ENCODE peak calls at places on chromosomes 2 and 18, in eight cellular contexts. W, S, L, A, I, R, P and Q are unnamed samples.

GRCh38 chr2:7272180-7272579 is 355.0 kb downstream of the RNF144A start:
- DNase-seq in L (no peak), P (no peak), R (peak; percentile 4), W (peak; percentile 35), I (no peak), S (peak; percentile 18), A (no peak), Q (no peak)

GRCh38 chr18:10787293-10787901 is 261.6 kb downstream of the NAPG start:
- DNase-seq in R (peak; percentile 80), L (peak; percentile 79), A (peak; percentile 81), P (peak; percentile 83), S (peak; percentile 79), I (peak; percentile 92), W (peak; percentile 65), Q (peak; percentile 5)

GRCh38 chr2:7269993-7270392 is 352.8 kb downstream of the RNF144A start:
- DNase-seq in W (no peak), S (peak; percentile 99), I (no peak), A (no peak), L (no peak), R (no peak), P (no peak), Q (no peak)

GRCh38 chr2:241271641-241272297 is 43.7 kb downstream of the HDLBP start:
- DNase-seq in A (peak; percentile 48), W (peak; percentile 91), P (peak; percentile 90), L (peak; percentile 91), I (peak; percentile 77), R (peak; percentile 79), S (peak; percentile 44), Q (peak; percentile 77)

GRCh38 chr18:36534154-36534688 is 236.7 kb downstream of the FHOD3 start:
- DNase-seq in R (no peak), W (peak; percentile 34), L (no peak), S (no peak), I (no peak), A (peak; percentile 24), P (no peak), Q (no peak)

GRCh38 chr18:75109819-75110218 is 99.1 kb downstream of the PTGR3 start:
- DNase-seq in A (no peak), P (no peak), S (no peak), R (no peak), W (no peak), I (no peak), L (no peak), Q (no peak)

GRCh38 chr2:46315103-46315890 is 18.1 kb downstream of the EPAS1 start:
- DNase-seq in L (peak; percentile 89), P (peak; percentile 98), I (peak; percentile 74), W (peak; percentile 91), A (no peak), R (peak; percentile 95), S (no peak), Q (peak; percentile 98)

GRCh38 chr2:217853301-217853881 is 149.4 kb downstream of the TNS1 start:
- DNase-seq in R (peak; percentile 69), I (no peak), A (no peak), S (no peak), L (peak; percentile 70), P (peak; percentile 55), W (peak; percentile 84), Q (no peak)

GRCh38 chr18:48949606-48950535 is 894 bp downstream of the SMAD7 start:
- DNase-seq in A (peak; percentile 72), R (peak; percentile 60), W (no peak), S (peak; percentile 48), I (peak; percentile 49), L (peak; percentile 63), P (no peak), Q (no peak)

GRCh38 chr18:24197412-24197811 is 58.5 kb downstream of the CABYR start:
- DNase-seq in A (no peak), S (no peak), W (no peak), P (no peak), R (no peak), L (no peak), I (no peak), Q (no peak)

GRCh38 chr18:3983351-3983969 is 471.6 kb downstream of the DLGAP1 start:
- DNase-seq in R (peak; percentile 91), W (peak; percentile 51), S (no peak), I (no peak), L (no peak), A (no peak), P (no peak), Q (peak; percentile 84)

GRCh38 chr2:107775171-107775570 is 51.5 kb upstream of the RGPD4 start:
- DNase-seq in W (no peak), I (no peak), P (no peak), L (no peak), R (no peak), S (no peak), A (no peak), Q (no peak)

GRCh38 chr2:61671561-61672315 is 133.6 kb upstream of the XPO1 start:
- DNase-seq in A (no peak), L (no peak), W (no peak), S (no peak), I (no peak), R (no peak), P (no peak), Q (no peak)

GRCh38 chr2:200761168-200761715 is 50.5 kb upstream of the BZW1 start:
- DNase-seq in W (peak; percentile 55), A (no peak), S (no peak), P (no peak), L (no peak), R (peak; percentile 58), I (no peak), Q (no peak)

GRCh38 chr2:145631561-145631960 is 1111.6 kb upstream of the ZEB2 start:
- DNase-seq in R (peak; percentile 35), L (no peak), P (no peak), I (no peak), W (peak; percentile 7), A (no peak), S (no peak), Q (no peak)

GRCh38 chr2:43230981-43231827 is 4.8 kb upstream of the ZFP36L2 start:
- DNase-seq in R (no peak), S (no peak), A (peak; percentile 30), P (no peak), I (no peak), L (no peak), W (no peak), Q (no peak)

GRCh38 chr18:51301376-51301775 is 103.9 kb upstream of the MEX3C start:
- DNase-seq in P (no peak), W (no peak), I (no peak), A (no peak), R (no peak), L (no peak), S (no peak), Q (no peak)

GRCh38 chr2:176669398-176670174 is 400.3 kb downstream of the MTX2 start:
- DNase-seq in P (no peak), A (no peak), S (no peak), I (no peak), R (no peak), L (no peak), W (peak; percentile 11), Q (no peak)

GRCh38 chr2:151947524-151948165 is 119.4 kb upstream of the ARL5A start:
- DNase-seq in A (no peak), S (no peak), I (no peak), R (no peak), W (peak; percentile 33), P (peak; percentile 35), L (no peak), Q (no peak)

GRCh38 chr18:9998330-9998729 is 84.5 kb downstream of the VAPA start:
- DNase-seq in S (no peak), P (no peak), A (no peak), W (no peak), L (no peak), I (no peak), R (no peak), Q (no peak)

GRCh38 chr2:1653956-1654695 is 90.2 kb downstream of the PXDN start:
- DNase-seq in I (no peak), A (no peak), W (peak; percentile 54), L (peak; percentile 11), R (peak; percentile 87), S (no peak), P (peak; percentile 20), Q (no peak)

GRCh38 chr18:77316641-77317040 is 67.0 kb downstream of the GALR1 start:
- DNase-seq in W (no peak), L (no peak), S (no peak), P (no peak), A (no peak), I (no peak), R (no peak), Q (no peak)

GRCh38 chr2:175439416-175439815 is 257.9 kb upstream of the ATP5MC3 start:
- DNase-seq in W (no peak), S (no peak), I (peak; percentile 17), L (no peak), R (no peak), A (peak; percentile 27), P (no peak), Q (peak; percentile 3)

GRCh38 chr2:66553370-66553769 is 118.4 kb downstream of the MEIS1 start:
- DNase-seq in P (peak; percentile 68), I (peak; percentile 17), W (no peak), R (no peak), A (peak; percentile 70), L (peak; percentile 81), S (peak; percentile 64), Q (no peak)

GRCh38 chr2:231360401-231360800 is 35.1 kb upstream of the B3GNT7 start:
- DNase-seq in S (no peak), P (no peak), A (no peak), W (no peak), L (peak; percentile 60), I (no peak), R (no peak), Q (no peak)

GRCh38 chr2:80461505-80462197 is 157.1 kb upstream of the LRRTM1 start:
- DNase-seq in R (no peak), P (no peak), S (no peak), L (no peak), A (no peak), I (no peak), W (no peak), Q (no peak)

GRCh38 chr2:26268184-26268583 is 23.4 kb downstream of the HADHB start:
- DNase-seq in A (no peak), L (no peak), S (no peak), P (no peak), I (no peak), R (peak; percentile 64), W (no peak), Q (no peak)